ENCODE peak calls at places on chromosome 3, in four cellular contexts. One of them, this sample, is unnamed.

GRCh38 chr3:178810173-178810572 is 261.4 kb downstream of the ZMAT3 start:
- DNase-seq in activated CD8-positive, alpha-beta memory T cell treated with anti-CD3 and anti-CD28 coated beads, Interleukin-2, amount 50 U/mL, for 4 hours: no peak
- DNase-seq in SW 1271: no peak
- DNase-seq in HepG2: no peak
- DNase-seq in this sample: no peak

GRCh38 chr3:8885806-8886205 is 77.5 kb downstream of the RAD18 start:
- DNase-seq in HepG2: no peak
- DNase-seq in activated CD8-positive, alpha-beta memory T cell treated with anti-CD3 and anti-CD28 coated beads, Interleukin-2, amount 50 U/mL, for 4 hours: no peak
- DNase-seq in SW 1271: no peak
- DNase-seq in this sample: no peak

GRCh38 chr3:168071535-168071934 is 24.2 kb downstream of the GOLIM4 start:
- DNase-seq in SW 1271: peak; percentile 70
- DNase-seq in activated CD8-positive, alpha-beta memory T cell treated with anti-CD3 and anti-CD28 coated beads, Interleukin-2, amount 50 U/mL, for 4 hours: no peak
- DNase-seq in HepG2: no peak
- DNase-seq in this sample: no peak

GRCh38 chr3:33717616-33717865 is 513 bp downstream of the CLASP2 start:
- DNase-seq in HepG2: no peak
- DNase-seq in SW 1271: peak; percentile 32
- DNase-seq in activated CD8-positive, alpha-beta memory T cell treated with anti-CD3 and anti-CD28 coated beads, Interleukin-2, amount 50 U/mL, for 4 hours: peak; percentile 57
- DNase-seq in this sample: peak; percentile 89

GRCh38 chr3:46162975-46163550 is 45.0 kb downstream of the CCR1 start:
- DNase-seq in activated CD8-positive, alpha-beta memory T cell treated with anti-CD3 and anti-CD28 coated beads, Interleukin-2, amount 50 U/mL, for 4 hours: no peak
- DNase-seq in SW 1271: no peak
- DNase-seq in HepG2: peak; percentile 20
- DNase-seq in this sample: no peak

GRCh38 chr3:17800232-17800631 is 57.8 kb upstream of the TBC1D5 start:
- DNase-seq in activated CD8-positive, alpha-beta memory T cell treated with anti-CD3 and anti-CD28 coated beads, Interleukin-2, amount 50 U/mL, for 4 hours: no peak
- DNase-seq in SW 1271: no peak
- DNase-seq in HepG2: no peak
- DNase-seq in this sample: no peak

GRCh38 chr3:113218011-113218678 is 6.8 kb downstream of the BOC start:
- DNase-seq in SW 1271: no peak
- DNase-seq in activated CD8-positive, alpha-beta memory T cell treated with anti-CD3 and anti-CD28 coated beads, Interleukin-2, amount 50 U/mL, for 4 hours: no peak
- DNase-seq in HepG2: peak; percentile 23
- DNase-seq in this sample: no peak

GRCh38 chr3:62546266-62546665 is 172.9 kb upstream of the FEZF2 start:
- DNase-seq in HepG2: no peak
- DNase-seq in activated CD8-positive, alpha-beta memory T cell treated with anti-CD3 and anti-CD28 coated beads, Interleukin-2, amount 50 U/mL, for 4 hours: no peak
- DNase-seq in SW 1271: no peak
- DNase-seq in this sample: no peak

GRCh38 chr3:178246004-178246403 is 290.2 kb upstream of the KCNMB2 start:
- DNase-seq in HepG2: no peak
- DNase-seq in activated CD8-positive, alpha-beta memory T cell treated with anti-CD3 and anti-CD28 coated beads, Interleukin-2, amount 50 U/mL, for 4 hours: no peak
- DNase-seq in SW 1271: no peak
- DNase-seq in this sample: no peak

GRCh38 chr3:13116426-13116825 is 43.2 kb upstream of the IQSEC1 start:
- DNase-seq in activated CD8-positive, alpha-beta memory T cell treated with anti-CD3 and anti-CD28 coated beads, Interleukin-2, amount 50 U/mL, for 4 hours: no peak
- DNase-seq in HepG2: no peak
- DNase-seq in SW 1271: no peak
- DNase-seq in this sample: peak; percentile 12

GRCh38 chr3:22450785-22451400 is 699.9 kb upstream of the ZNF385D start:
- DNase-seq in activated CD8-positive, alpha-beta memory T cell treated with anti-CD3 and anti-CD28 coated beads, Interleukin-2, amount 50 U/mL, for 4 hours: no peak
- DNase-seq in SW 1271: no peak
- DNase-seq in HepG2: no peak
- DNase-seq in this sample: no peak

GRCh38 chr3:139506792-139507191 is 30.5 kb upstream of the RBP2 start:
- DNase-seq in SW 1271: no peak
- DNase-seq in HepG2: peak; percentile 9
- DNase-seq in activated CD8-positive, alpha-beta memory T cell treated with anti-CD3 and anti-CD28 coated beads, Interleukin-2, amount 50 U/mL, for 4 hours: no peak
- DNase-seq in this sample: no peak

GRCh38 chr3:52232279-52233107 is 6.5 kb downstream of the TWF2 start:
- DNase-seq in SW 1271: no peak
- DNase-seq in activated CD8-positive, alpha-beta memory T cell treated with anti-CD3 and anti-CD28 coated beads, Interleukin-2, amount 50 U/mL, for 4 hours: no peak
- DNase-seq in HepG2: no peak
- DNase-seq in this sample: no peak

GRCh38 chr3:159733194-159733860 is 255.3 kb upstream of the IL12A start:
- DNase-seq in HepG2: no peak
- DNase-seq in SW 1271: no peak
- DNase-seq in activated CD8-positive, alpha-beta memory T cell treated with anti-CD3 and anti-CD28 coated beads, Interleukin-2, amount 50 U/mL, for 4 hours: no peak
- DNase-seq in this sample: no peak

GRCh38 chr3:62562017-62562416 is 188.7 kb upstream of the FEZF2 start:
- DNase-seq in SW 1271: no peak
- DNase-seq in activated CD8-positive, alpha-beta memory T cell treated with anti-CD3 and anti-CD28 coated beads, Interleukin-2, amount 50 U/mL, for 4 hours: no peak
- DNase-seq in HepG2: no peak
- DNase-seq in this sample: no peak

GRCh38 chr3:148643389-148643840 is 54.3 kb upstream of the AGTR1 start:
- DNase-seq in activated CD8-positive, alpha-beta memory T cell treated with anti-CD3 and anti-CD28 coated beads, Interleukin-2, amount 50 U/mL, for 4 hours: no peak
- DNase-seq in SW 1271: no peak
- DNase-seq in HepG2: no peak
- DNase-seq in this sample: no peak

GRCh38 chr3:39812537-39812936 is 3.1 kb downstream of the MYRIP start:
- DNase-seq in SW 1271: no peak
- DNase-seq in HepG2: peak; percentile 6
- DNase-seq in activated CD8-positive, alpha-beta memory T cell treated with anti-CD3 and anti-CD28 coated beads, Interleukin-2, amount 50 U/mL, for 4 hours: no peak
- DNase-seq in this sample: peak; percentile 71

GRCh38 chr3:128060473-128061381 is 8.5 kb downstream of the SEC61A1 start:
- DNase-seq in HepG2: no peak
- DNase-seq in SW 1271: no peak
- DNase-seq in activated CD8-positive, alpha-beta memory T cell treated with anti-CD3 and anti-CD28 coated beads, Interleukin-2, amount 50 U/mL, for 4 hours: no peak
- DNase-seq in this sample: no peak

GRCh38 chr3:127464642-127465041 is 125.9 kb downstream of the TPRA1 start:
- DNase-seq in activated CD8-positive, alpha-beta memory T cell treated with anti-CD3 and anti-CD28 coated beads, Interleukin-2, amount 50 U/mL, for 4 hours: no peak
- DNase-seq in HepG2: no peak
- DNase-seq in SW 1271: no peak
- DNase-seq in this sample: peak; percentile 63

GRCh38 chr3:45252833-45253232 is 26.7 kb upstream of the TMEM158 start:
- DNase-seq in HepG2: no peak
- DNase-seq in SW 1271: no peak
- DNase-seq in activated CD8-positive, alpha-beta memory T cell treated with anti-CD3 and anti-CD28 coated beads, Interleukin-2, amount 50 U/mL, for 4 hours: no peak
- DNase-seq in this sample: no peak

GRCh38 chr3:30693470-30694120 is 87.2 kb downstream of the TGFBR2 start:
- DNase-seq in activated CD8-positive, alpha-beta memory T cell treated with anti-CD3 and anti-CD28 coated beads, Interleukin-2, amount 50 U/mL, for 4 hours: peak; percentile 46
- DNase-seq in HepG2: peak; percentile 62
- DNase-seq in SW 1271: peak; percentile 40
- DNase-seq in this sample: peak; percentile 61

GRCh38 chr3:38722760-38723568 is 73.5 kb upstream of the SCN5A start:
- DNase-seq in HepG2: no peak
- DNase-seq in activated CD8-positive, alpha-beta memory T cell treated with anti-CD3 and anti-CD28 coated beads, Interleukin-2, amount 50 U/mL, for 4 hours: no peak
- DNase-seq in SW 1271: no peak
- DNase-seq in this sample: no peak

GRCh38 chr3:134839990-134840389 is 44.9 kb downstream of the EPHB1 start:
- DNase-seq in HepG2: no peak
- DNase-seq in SW 1271: no peak
- DNase-seq in activated CD8-positive, alpha-beta memory T cell treated with anti-CD3 and anti-CD28 coated beads, Interleukin-2, amount 50 U/mL, for 4 hours: no peak
- DNase-seq in this sample: no peak

This sample was measured in mucosa of descending colon.